ENCODE peak calls at places on chromosomes 6 and 20, in four cellular contexts. P is H1, W is K562, Q is GM12878. H is an unnamed sample. For H4K20me1, the result is how much of the 10 kb centered on the place peaks cover.

GRCh38 chr6:139364302-139364981 is 10.0 kb downstream of the CITED2 start:
- DNase-seq in P (no peak), W (peak), Q (peak), H (no peak)

GRCh38 chr6:160054913-160055312 is 66.7 kb upstream of the SLC22A1 start:
- DNase-seq in P (no peak), W (no peak), Q (no peak), H (no peak)

GRCh38 chr6:106684011-106684410 is 54.6 kb downstream of the QRSL1 start:
- DNase-seq in P (no peak), W (no peak), Q (no peak), H (no peak)

GRCh38 chr6:150272976-150273315 is 95.9 kb upstream of the IYD start:
- DNase-seq in P (no peak), W (no peak), Q (no peak), H (no peak)

GRCh38 chr6:165049362-165049761 is 260.0 kb downstream of the C6orf118 start:
- DNase-seq in P (peak), W (peak), Q (no peak), H (peak)

GRCh38 chr6:3653528-3654070 is 97.9 kb downstream of the PXDC1 start:
- DNase-seq in P (no peak), W (no peak), Q (no peak), H (no peak)

GRCh38 chr6:134478764-134479399 is 161.0 kb upstream of the SGK1 start:
- DNase-seq in P (no peak), W (no peak), Q (no peak), H (no peak)

GRCh38 chr20:62190639-62191411 is 8.0 kb downstream of the MTG2 start:
- DNase-seq in P (no peak), W (no peak), Q (no peak), H (no peak)

GRCh38 chr6:104252276-104252675 is 607.4 kb downstream of the HACE1 start:
- DNase-seq in P (no peak), W (no peak), Q (no peak), H (no peak)

GRCh38 chr6:45709834-45710233 is 305.8 kb downstream of the CLIC5 start:
- DNase-seq in P (no peak), W (no peak), Q (peak), H (no peak)

GRCh38 chr20:24950836-24951525 is 1.9 kb downstream of the CST7 start:
- DNase-seq in P (no peak), W (no peak), Q (no peak), H (no peak)

GRCh38 chr6:16688984-16689636 is 72.2 kb downstream of the ATXN1 start:
- DNase-seq in P (no peak), W (no peak), Q (no peak), H (no peak)

GRCh38 chr6:40347571-40348011 is 239.6 kb downstream of the LRFN2 start:
- DNase-seq in P (no peak), W (no peak), Q (no peak), H (no peak)

GRCh38 chr6:98295776-98296175 is 538.6 kb upstream of the POU3F2 start:
- DNase-seq in P (no peak), W (no peak), Q (no peak), H (no peak)

GRCh38 chr20:44583179-44583578 is 800 bp downstream of the PKIG start:
- DNase-seq in P (no peak), W (no peak), Q (no peak), H (no peak)

GRCh38 chr6:147321260-147321659 is 117.0 kb downstream of the STXBP5 start:
- DNase-seq in P (no peak), W (no peak), Q (no peak), H (peak)

GRCh38 chr20:29296256-29297230 is 1960.9 kb upstream of the DEFB115 start:
- DNase-seq in P (no peak), W (no peak), Q (no peak), H (no peak)

GRCh38 chr6:42450314-42451145 is 1.2 kb downstream of the TRERF1 start:
- DNase-seq in P (no peak), W (no peak), Q (no peak), H (no peak)

GRCh38 chr20:13915244-13915643 is 75.2 kb downstream of the SEL1L2 start:
- DNase-seq in P (no peak), W (no peak), Q (no peak), H (peak)

GRCh38 chr6:118963003-118963402 is 28.0 kb upstream of the MCM9 start:
- DNase-seq in P (no peak), W (peak), Q (no peak), H (no peak)

GRCh38 chr6:97885230-97885772 is 602.3 kb upstream of the MMS22L start:
- DNase-seq in P (no peak), W (no peak), Q (no peak), H (no peak)

GRCh38 chr6:5053038-5053437 is 32.1 kb upstream of the PPP1R3G start:
- DNase-seq in P (no peak), W (no peak), Q (no peak), H (no peak)

GRCh38 chr6:20404641-20405032 is 3.0 kb downstream of the E2F3 start:
- DNase-seq in P (no peak), W (peak), Q (peak), H (peak)

GRCh38 chr6:94735270-94735669 is 842.1 kb upstream of the MANEA start:
- DNase-seq in P (no peak), W (no peak), Q (no peak), H (no peak)

GRCh38 chr20:44264287-44264686 is 17.2 kb downstream of the GDAP1L1 start:
- DNase-seq in P (no peak), W (no peak), Q (no peak), H (no peak)

GRCh38 chr6:34571388-34571787 is 15.3 kb upstream of the SPDEF start:
- DNase-seq in P (no peak), W (no peak), Q (no peak), H (no peak)

GRCh38 chr6:111555041-111555440 is 50.6 kb downstream of the TRAF3IP2 start:
- DNase-seq in P (no peak), W (no peak), Q (no peak), H (no peak)

GRCh38 chr6:4055420-4056041 is 23.4 kb downstream of the FAM217A start:
- DNase-seq in P (no peak), W (peak), Q (no peak), H (peak)

GRCh38 chr6:136503303-136503702 is 46.9 kb downstream of the MAP7 start:
- DNase-seq in P (no peak), W (no peak), Q (no peak), H (no peak)

GRCh38 chr6:28355743-28356665 is 6.3 kb downstream of the ZKSCAN3 start:
- DNase-seq in P (peak), W (peak), Q (peak), H (peak)

GRCh38 chr6:1849686-1850580 is 240.2 kb downstream of the FOXC1 start:
- DNase-seq in P (no peak), W (no peak), Q (no peak), H (no peak)

GRCh38 chr6:64504509-64504908 is 868.9 kb downstream of the PHF3 start:
- DNase-seq in P (no peak), W (no peak), Q (no peak), H (no peak)

GRCh38 chr6:88952065-88952704 is 11.2 kb downstream of the RNGTT start:
- DNase-seq in P (no peak), W (no peak), Q (no peak), H (peak)

GRCh38 chr6:7615611-7616383 is 25.8 kb downstream of the SNRNP48 start:
- DNase-seq in P (no peak), W (peak), Q (no peak), H (peak)

GRCh38 chr20:57399587-57400261 is 8.5 kb downstream of the RBM38 start:
- DNase-seq in P (no peak), W (no peak), Q (peak), H (no peak)

DNA sequence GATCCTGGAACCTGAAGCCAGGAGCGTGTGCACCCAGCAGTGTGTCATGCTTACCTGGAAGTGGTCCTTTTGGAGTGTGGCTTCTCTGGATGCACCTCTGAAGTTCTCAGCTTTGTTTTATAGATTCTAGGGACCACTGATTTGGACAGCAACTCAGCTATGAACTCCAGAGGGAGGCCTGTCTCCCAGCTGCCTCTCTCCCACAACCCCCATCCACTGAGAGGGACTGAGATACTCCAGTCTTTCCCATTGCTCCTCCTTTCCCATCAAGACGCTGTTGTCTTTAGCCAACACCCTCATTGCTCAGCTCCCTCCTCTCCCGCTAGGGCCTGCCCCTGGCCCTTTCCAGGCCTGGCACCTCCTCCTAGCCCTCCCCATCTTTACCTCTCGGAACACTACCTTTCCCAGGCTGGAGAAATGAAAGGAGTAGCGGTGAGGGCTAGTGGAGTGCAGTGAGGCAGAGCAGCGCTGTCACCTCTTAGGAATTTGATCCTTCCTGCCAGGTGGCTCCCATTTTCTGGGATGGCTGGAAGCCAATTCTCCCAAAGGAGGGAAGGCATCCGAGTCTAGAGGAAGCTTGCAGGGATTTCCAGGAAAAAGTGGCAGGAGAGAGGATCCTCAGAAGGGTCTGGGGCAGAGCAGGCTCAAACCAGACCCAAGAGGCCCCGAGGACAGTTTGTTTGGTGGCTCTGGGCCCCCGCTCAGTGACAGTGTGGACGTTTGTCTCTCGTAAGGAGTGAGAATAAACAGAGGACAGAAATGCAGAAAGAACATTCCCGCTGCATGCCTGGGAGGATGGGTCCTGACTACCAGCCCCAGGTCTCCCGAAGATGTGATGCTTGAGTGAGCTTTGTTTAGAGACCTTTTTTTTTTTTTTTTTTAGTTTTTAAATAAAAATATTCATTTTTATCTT is at the start of gene LRRN4:
- DNase-seq in P (no peak), W (no peak), Q (no peak), H (peak)
- TF ChIP-seq KDM1A in P (no peak), W (no peak), Q (no peak), H (no peak)

DNA sequence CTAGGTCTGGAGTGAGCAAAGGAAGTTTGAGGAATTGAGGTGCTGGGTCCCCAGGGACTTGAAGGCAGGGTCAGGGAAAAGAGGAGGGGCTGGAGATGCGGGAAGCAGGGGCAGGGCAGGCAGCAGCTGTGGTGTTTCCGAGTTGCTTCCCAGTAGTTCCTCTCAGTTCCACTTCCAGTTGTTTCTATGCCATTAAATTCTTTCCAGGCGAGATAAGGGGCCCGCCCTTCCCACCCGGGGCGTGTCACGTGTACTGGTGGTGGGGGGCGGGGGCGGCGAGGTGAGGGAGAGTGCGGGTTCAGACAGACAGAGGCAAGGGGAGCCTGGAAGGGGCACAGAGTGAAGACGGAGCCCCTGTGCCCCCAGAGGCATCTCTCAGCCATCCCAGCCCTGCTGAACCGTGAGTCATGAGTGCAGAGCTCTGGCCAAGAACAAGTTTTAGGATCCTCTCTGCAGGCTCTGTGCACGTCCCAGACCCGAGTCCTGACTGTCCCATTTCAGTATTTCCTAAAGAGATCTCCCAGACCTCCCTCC is 977 bp downstream of the TNXB start:
- DNase-seq in P (no peak), W (peak), Q (no peak), H (no peak)
- TF ChIP-seq CTCF in P (no peak), W (no peak), Q (no peak), H (no peak)

GRCh38 chr20:46401478-46401860 is 4.9 kb downstream of the ELMO2 start:
- DNase-seq in P (no peak), W (no peak), Q (peak), H (no peak)
- H4K20me1 ChIP-seq in P (under half), W (under half), Q (under half), H (under half)

GRCh38 chr20:324177-325042 is 942 bp upstream of the SOX12 start:
- DNase-seq in P (no peak), W (peak), Q (no peak), H (peak)
- TF ChIP-seq KDM1A in P (no peak), W (no peak), Q (no peak), H (peak)

GRCh38 chr6:120230008-120230407 is 880.4 kb upstream of the MAN1A1 start:
- DNase-seq in P (no peak), W (no peak), Q (no peak), H (peak)
- TF ChIP-seq CTCF in P (peak), W (no peak), Q (no peak), H (peak)

GRCh38 chr20:38932457-38933120 is 6.4 kb downstream of the FAM83D start:
- DNase-seq in P (no peak), W (no peak), Q (no peak), H (no peak)

GRCh38 chr20:38934530-38934929 is 8.3 kb downstream of the FAM83D start:
- DNase-seq in P (no peak), W (no peak), Q (no peak), H (no peak)

GRCh38 chr20:38935285-38935684 is 9.1 kb downstream of the FAM83D start:
- DNase-seq in P (no peak), W (no peak), Q (no peak), H (no peak)

GRCh38 chr20:38930242-38930569 is 4.0 kb downstream of the FAM83D start:
- DNase-seq in P (no peak), W (no peak), Q (no peak), H (no peak)

DNA sequence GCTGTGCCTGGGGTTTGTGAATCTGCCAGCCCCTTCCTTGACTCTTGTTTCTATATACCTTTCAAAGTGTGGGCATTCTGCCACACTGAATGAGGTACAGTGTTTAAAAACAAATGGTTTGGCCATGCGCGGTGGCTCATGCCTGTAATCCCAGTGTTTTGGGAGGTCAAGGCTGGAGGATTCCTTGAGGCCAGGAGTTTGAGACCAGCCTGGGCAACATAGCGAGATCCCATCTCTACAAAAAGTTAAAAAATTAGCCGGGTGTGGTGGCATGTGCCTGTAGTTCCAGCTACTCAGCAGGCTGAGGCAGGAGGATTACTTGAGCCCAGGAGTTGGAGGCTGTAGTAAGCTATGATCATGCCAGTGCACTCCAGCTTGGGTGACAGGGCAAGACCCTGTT is 5.8 kb downstream of the FAM83D start:
- DNase-seq in P (no peak), W (no peak), Q (no peak), H (no peak)
- H4K20me1 ChIP-seq in P (under half), W (half or more), Q (under half), H (under half)

DNA sequence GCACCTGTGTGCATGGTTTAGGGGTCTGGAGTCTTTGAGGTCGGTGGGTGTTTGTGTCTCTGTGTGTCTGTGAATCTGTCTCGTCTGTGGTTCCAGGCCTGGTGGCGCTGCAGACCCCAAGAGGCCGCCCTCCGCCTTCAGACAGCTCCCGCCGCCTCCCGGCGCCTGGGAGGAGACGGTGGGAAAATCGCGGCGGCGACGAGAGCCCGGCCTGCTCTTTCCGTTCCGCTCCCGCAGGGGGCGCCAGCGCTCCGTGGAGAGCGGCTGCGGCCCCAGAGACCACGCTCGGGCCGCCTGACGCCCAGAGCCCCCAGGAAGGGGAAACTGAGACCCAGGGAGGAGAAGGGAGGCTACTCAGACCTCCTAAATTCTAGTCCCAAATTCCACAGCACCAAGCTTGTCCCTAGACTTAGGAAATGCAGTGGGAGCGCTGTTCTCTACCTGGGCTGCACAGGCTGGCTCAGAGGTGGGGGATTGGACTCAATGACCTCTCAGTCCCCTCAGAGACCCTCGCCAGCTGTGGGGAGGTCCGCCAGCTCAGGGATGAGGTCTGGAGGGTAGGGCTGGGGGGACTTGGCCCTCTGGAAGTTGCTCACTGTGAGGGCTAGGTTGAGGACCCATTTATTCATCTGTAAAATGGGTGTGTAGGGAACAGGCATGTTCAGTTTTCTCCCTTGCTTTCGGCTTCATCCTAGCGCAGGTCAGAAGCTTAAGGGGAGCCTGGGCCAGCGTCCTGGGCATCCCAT is 36.9 kb upstream of the BLCAP start:
- DNase-seq in P (no peak), W (peak), Q (no peak), H (peak)
- TF ChIP-seq KDM1A in P (no peak), W (no peak), Q (no peak), H (peak)

GRCh38 chr6:168116446-168116974 is 37.5 kb upstream of the FRMD1 start:
- DNase-seq in P (no peak), W (no peak), Q (no peak), H (no peak)

GRCh38 chr6:168119539-168119938 is 40.5 kb upstream of the FRMD1 start:
- DNase-seq in P (no peak), W (no peak), Q (no peak), H (no peak)

GRCh38 chr6:168118935-168119334 is 39.9 kb upstream of the FRMD1 start:
- DNase-seq in P (no peak), W (no peak), Q (no peak), H (no peak)

GRCh38 chr6:168116975-168117899 is 38.2 kb upstream of the FRMD1 start:
- DNase-seq in P (no peak), W (peak), Q (no peak), H (peak)

DNA sequence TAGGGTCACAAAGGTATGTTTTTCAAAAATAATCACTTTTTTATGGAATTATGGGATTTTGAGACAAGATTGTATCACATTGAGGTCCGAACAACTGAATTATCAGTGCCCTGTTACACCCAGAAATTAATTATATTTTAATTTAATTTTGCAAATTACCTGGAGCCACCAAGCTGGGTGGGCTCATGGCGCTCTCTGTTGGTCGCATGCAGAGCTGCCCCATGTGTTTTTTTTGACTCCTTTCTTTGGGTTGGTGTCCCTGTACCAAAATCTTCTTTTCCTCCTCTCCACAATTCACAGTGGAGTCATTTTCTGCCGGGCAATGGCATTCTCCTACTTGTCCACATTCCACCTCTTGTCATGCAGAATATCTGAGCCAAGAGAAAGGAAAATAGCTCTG is 38.9 kb upstream of the FRMD1 start:
- DNase-seq in P (no peak), W (peak), Q (no peak), H (no peak)
- TF ChIP-seq CTCF in P (peak), W (peak), Q (no peak), H (peak)

GRCh38 chr6:15440040-15440439 is 194.2 kb downstream of the JARID2 start:
- DNase-seq in P (no peak), W (no peak), Q (no peak), H (no peak)
- H4K20me1 ChIP-seq in P (half or more), W (under half), Q (under half), H (under half)

H was measured in HepG2.